ENCODE peak calls at places on chromosomes 4 and X, in eight cellular contexts. R is activated CD8-positive, alpha-beta memory T cell treated with anti-CD3 and anti-CD28 coated beads, Interleukin-2, amount 10 ng/mL, durations not matched to agents 7 days and 5 days; J is Peyer's patch; I is bronchial epithelial cell; H is amygdala; K is coronary artery; F is fibroblast of pulmonary artery; Z is NK-92 treated with Interleukin-12 subunit alpha and Interleukin-12 subunit beta, amount 100 ng/mL, for 24 hours. D is an unnamed sample.

GRCh38 chrX:137342969-137343368 is 223.0 kb upstream of the ZIC3 start:
- DNase-seq in R (no peak), J (no peak), I (no peak), H (no peak), K (no peak), F (no peak), Z (no peak), D (no peak)

GRCh38 chrX:130173190-130173895 is 1.6 kb downstream of the RAB33A start:
- DNase-seq in R (peak), J (peak), I (no peak), H (peak), K (no peak), F (peak), Z (peak), D (peak)

GRCh38 chr4:108596389-108596788 is 24.0 kb upstream of the RPL34 start:
- DNase-seq in R (no peak), J (no peak), I (peak), H (no peak), K (no peak), F (no peak), Z (no peak), D (peak)

GRCh38 chr4:109205186-109205585 is 97.3 kb downstream of the COL25A1 start:
- DNase-seq in R (no peak), J (no peak), I (no peak), H (no peak), K (no peak), F (no peak), Z (no peak), D (no peak)

GRCh38 chr4:111631157-111631999 is 513.9 kb upstream of the FAM241A start:
- DNase-seq in R (no peak), J (no peak), I (no peak), H (no peak), K (no peak), F (peak), Z (no peak), D (peak)

GRCh38 chr4:89486042-89486441 is 178.4 kb upstream of the GPRIN3 start:
- DNase-seq in R (no peak), J (no peak), I (peak), H (no peak), K (no peak), F (peak), Z (no peak), D (peak)

GRCh38 chrX:142005532-142005931 is 101.8 kb downstream of the MAGEC1 start:
- DNase-seq in R (no peak), J (no peak), I (no peak), H (no peak), K (no peak), F (no peak), Z (no peak), D (no peak)

GRCh38 chr4:7872264-7872771 is 67.3 kb downstream of the AFAP1 start:
- DNase-seq in R (no peak), J (no peak), I (peak), H (no peak), K (no peak), F (peak), Z (no peak), D (no peak)

GRCh38 chrX:118861338-118861737 is 37.7 kb downstream of the ZCCHC12 start:
- DNase-seq in R (no peak), J (no peak), I (no peak), H (no peak), K (no peak), F (no peak), Z (no peak), D (no peak)

GRCh38 chr4:6493668-6494304 is 21.4 kb upstream of the PPP2R2C start:
- DNase-seq in R (no peak), J (no peak), I (peak), H (no peak), K (peak), F (peak), Z (no peak), D (no peak)

GRCh38 chr4:120850048-120850599 is 72.4 kb downstream of the PRDM5 start:
- DNase-seq in R (no peak), J (no peak), I (no peak), H (no peak), K (no peak), F (peak), Z (no peak), D (no peak)